ENCODE peak calls at places on chromosome 5, in five cellular contexts. Y is upper lobe of right lung, Z is neural crest cell, V is fibroblast of the aortic adventitia, F is astrocyte of the hippocampus. C is an unnamed sample.

GRCh38 chr5:96896285-96896711 is 20.0 kb downstream of the ERAP2 start:
- DNase-seq in Y (no peak), Z (no peak), V (no peak), F (no peak), C (no peak)

GRCh38 chr5:108451269-108451668 is 69.4 kb upstream of the FBXL17 start:
- DNase-seq in Y (no peak), Z (no peak), V (no peak), F (no peak), C (no peak)

GRCh38 chr5:171863928-171864327 is 78.3 kb downstream of the SMIM23 start:
- DNase-seq in Y (no peak), Z (no peak), V (peak; percentile 83), F (peak; percentile 92), C (no peak)

GRCh38 chr5:2902742-2903297 is 151.3 kb upstream of the IRX2 start:
- DNase-seq in Y (no peak), Z (no peak), V (no peak), F (no peak), C (no peak)

GRCh38 chr5:1540831-1541661 is 17.3 kb upstream of the LPCAT1 start:
- DNase-seq in Y (peak; percentile 49), Z (no peak), V (no peak), F (no peak), C (no peak)

GRCh38 chr5:88671808-88672499 is 211.0 kb downstream of the MEF2C start:
- DNase-seq in Y (no peak), Z (no peak), V (no peak), F (peak; percentile 74), C (peak; percentile 9)

GRCh38 chr5:171649002-171649401 is 136.6 kb upstream of the SMIM23 start:
- DNase-seq in Y (no peak), Z (no peak), V (no peak), F (no peak), C (no peak)

GRCh38 chr5:135343417-135343816 is 55.6 kb downstream of the MACROH2A1 start:
- DNase-seq in Y (no peak), Z (no peak), V (no peak), F (peak; percentile 56), C (no peak)

GRCh38 chr5:116032094-116032517 is at the start of gene ARL14EPL:
- DNase-seq in Y (peak; percentile 66), Z (no peak), V (peak; percentile 94), F (peak; percentile 89), C (no peak)

GRCh38 chr5:56633950-56634349 is 181.4 kb upstream of the MAP3K1 start:
- DNase-seq in Y (no peak), Z (no peak), V (no peak), F (no peak), C (no peak)

GRCh38 chr5:126143622-126144021 is 279.6 kb upstream of the GRAMD2B start:
- DNase-seq in Y (no peak), Z (no peak), V (no peak), F (no peak), C (no peak)

GRCh38 chr5:173663810-173664526 is 47.5 kb upstream of the BOD1 start:
- DNase-seq in Y (peak; percentile 74), Z (peak; percentile 38), V (no peak), F (peak; percentile 14), C (peak; percentile 53)

GRCh38 chr5:122014232-122014940 is 52.6 kb downstream of the SRFBP1 start:
- DNase-seq in Y (no peak), Z (no peak), V (peak; percentile 52), F (no peak), C (no peak)

GRCh38 chr5:81755320-81755719 is 4.4 kb upstream of the SSBP2 start:
- DNase-seq in Y (no peak), Z (no peak), V (peak; percentile 84), F (peak; percentile 94), C (no peak)

GRCh38 chr5:141359790-141360426 is at the start of gene PCDHGB2:
- DNase-seq in Y (no peak), Z (no peak), V (peak; percentile 75), F (peak; percentile 15), C (peak; percentile 26)

GRCh38 chr5:93225748-93226147 is 355.3 kb downstream of the NR2F1-AS1 start:
- DNase-seq in Y (no peak), Z (no peak), V (no peak), F (no peak), C (no peak)

GRCh38 chr5:32710335-32710858 is 724 bp upstream of the NPR3 start:
- DNase-seq in Y (peak; percentile 69), Z (peak; percentile 12), V (no peak), F (no peak), C (peak; percentile 41)

C was measured in endothelial cell.